ENCODE peak calls at places on chromosomes 13 and 19, in ten cellular contexts. D, O, S, K, C, V, A, E, I and L are unnamed samples.

GRCh38 chr19:41083516-41083915 is 4.7 kb upstream of the CYP2A13 start:
- DNase-seq in D (no peak), O (no peak), S (no peak), K (no peak), C (no peak), V (peak; percentile 93), A (no peak), E (no peak), I (no peak), L (no peak)

GRCh38 chr13:27106144-27106543 is 65.5 kb downstream of the USP12 start:
- DNase-seq in D (no peak), O (no peak), S (no peak), K (no peak), C (no peak), V (no peak), A (no peak), E (no peak), I (no peak), L (no peak)

GRCh38 chr19:50067575-50067974 is 41.8 kb downstream of the ZNF473 start:
- DNase-seq in D (no peak), O (no peak), S (no peak), K (no peak), C (no peak), V (no peak), A (no peak), E (no peak), I (no peak), L (no peak)

GRCh38 chr13:51113186-51113881 is 2.3 kb upstream of the C13orf42 start:
- DNase-seq in D (no peak), O (no peak), S (no peak), K (no peak), C (no peak), V (no peak), A (no peak), E (no peak), I (no peak), L (no peak)

GRCh38 chr13:31638577-31638976 is 100.7 kb upstream of the RXFP2 start:
- DNase-seq in D (no peak), O (no peak), S (no peak), K (peak; percentile 60), C (no peak), V (peak; percentile 32), A (peak; percentile 65), E (no peak), I (no peak), L (no peak)

GRCh38 chr13:79810018-79810417 is 329.1 kb downstream of the NDFIP2 start:
- DNase-seq in D (no peak), O (no peak), S (no peak), K (no peak), C (no peak), V (no peak), A (no peak), E (no peak), I (no peak), L (no peak)

GRCh38 chr13:31068119-31068423 is 93.6 kb downstream of the HSPH1 start:
- DNase-seq in D (no peak), O (no peak), S (no peak), K (no peak), C (no peak), V (no peak), A (no peak), E (no peak), I (no peak), L (no peak)

GRCh38 chr13:67574320-67575233 is 344.4 kb upstream of the PCDH9 start:
- DNase-seq in D (no peak), O (no peak), S (no peak), K (peak; percentile 85), C (no peak), V (peak; percentile 51), A (peak; percentile 54), E (no peak), I (no peak), L (no peak)

GRCh38 chr13:41019027-41019487 is at the start of gene ELF1:
- DNase-seq in D (peak; percentile 35), O (no peak), S (no peak), K (peak; percentile 65), C (peak; percentile 59), V (peak; percentile 78), A (peak; percentile 52), E (peak; percentile 40), I (no peak), L (no peak)

GRCh38 chr19:1469200-1469935 is 9.6 kb downstream of the C19orf25 start:
- DNase-seq in D (no peak), O (no peak), S (no peak), K (no peak), C (no peak), V (peak; percentile 45), A (no peak), E (no peak), I (peak; percentile 34), L (no peak)

GRCh38 chr19:55637534-55637933 is 3.3 kb upstream of the ZNF580 start:
- DNase-seq in D (no peak), O (no peak), S (no peak), K (no peak), C (no peak), V (no peak), A (no peak), E (no peak), I (no peak), L (no peak)

GRCh38 chr19:36093687-36094086 is 17.3 kb upstream of the OVOL3 start:
- DNase-seq in D (no peak), O (peak; percentile 61), S (no peak), K (no peak), C (no peak), V (no peak), A (no peak), E (no peak), I (no peak), L (no peak)

GRCh38 chr13:50685491-50685890 is 158.0 kb downstream of the DLEU7 start:
- DNase-seq in D (peak; percentile 44), O (peak; percentile 69), S (no peak), K (peak; percentile 67), C (peak; percentile 32), V (peak; percentile 30), A (no peak), E (no peak), I (no peak), L (peak; percentile 43)

GRCh38 chr19:51016798-51017683 is 2.5 kb downstream of the KLK10 start:
- DNase-seq in D (peak; percentile 94), O (peak; percentile 85), S (no peak), K (peak; percentile 33), C (peak; percentile 81), V (peak; percentile 95), A (peak; percentile 16), E (peak; percentile 12), I (peak; percentile 84), L (peak; percentile 74)

GRCh38 chr13:114031631-114032030 is 57.8 kb upstream of the C13orf46 start:
- DNase-seq in D (no peak), O (no peak), S (no peak), K (no peak), C (no peak), V (no peak), A (no peak), E (no peak), I (no peak), L (no peak)

GRCh38 chr13:114027826-114028225 is 54.0 kb upstream of the C13orf46 start:
- DNase-seq in D (no peak), O (no peak), S (no peak), K (no peak), C (no peak), V (no peak), A (no peak), E (no peak), I (no peak), L (no peak)

GRCh38 chr13:114030666-114031610 is 57.1 kb upstream of the C13orf46 start:
- DNase-seq in D (no peak), O (no peak), S (no peak), K (no peak), C (no peak), V (no peak), A (no peak), E (no peak), I (peak; percentile 17), L (no peak)

GRCh38 chr13:114032121-114032799 is 58.4 kb upstream of the C13orf46 start:
- DNase-seq in D (no peak), O (no peak), S (no peak), K (peak; percentile 86), C (no peak), V (no peak), A (peak; percentile 75), E (no peak), I (no peak), L (no peak)

GRCh38 chr13:114029866-114030625 is 56.2 kb upstream of the C13orf46 start:
- DNase-seq in D (no peak), O (no peak), S (no peak), K (peak; percentile 53), C (no peak), V (no peak), A (no peak), E (no peak), I (peak; percentile 51), L (no peak)
- TF ChIP-seq CTCF in D (no peak), O (no peak), S (no peak), K (no peak), C (no peak), V (no peak), A (no peak), E (no peak), I (no peak), L (no peak)

DNA sequence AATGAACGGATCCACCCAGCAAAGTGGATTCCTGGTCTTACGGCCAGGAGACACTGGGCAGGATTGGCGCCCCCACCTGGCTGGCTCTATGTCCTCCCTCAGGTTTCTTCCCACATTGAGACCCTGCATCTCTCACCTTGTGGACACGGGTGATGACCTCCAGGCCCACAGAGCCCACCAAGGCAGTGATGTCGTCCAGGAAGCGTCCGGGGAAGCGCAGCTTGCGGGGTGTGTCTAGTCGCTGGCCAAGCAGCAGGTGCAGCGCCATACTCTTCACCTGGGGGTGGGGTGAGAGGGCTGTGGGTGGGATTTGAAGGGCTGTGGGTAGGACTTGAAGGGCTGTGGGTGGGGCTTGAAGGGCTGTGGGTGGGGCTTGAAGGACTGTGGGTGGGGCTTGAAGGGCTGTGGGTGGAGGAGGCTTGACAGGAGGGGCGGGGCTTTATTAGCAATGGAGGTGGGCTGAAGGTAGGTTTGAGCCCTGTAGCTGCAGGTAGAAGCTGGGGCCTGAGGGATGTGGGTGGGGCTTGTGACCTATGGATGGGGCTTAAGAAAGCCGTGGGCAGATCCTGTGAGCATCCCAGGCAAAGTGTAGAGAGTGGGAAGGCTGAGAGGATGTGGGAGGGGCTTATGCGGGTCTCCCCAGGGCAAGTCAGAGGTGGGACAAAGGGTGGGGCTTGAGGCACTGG is 12.1 kb upstream of the ANGPTL8 start:
- DNase-seq in D (peak; percentile 95), O (no peak), S (no peak), K (peak; percentile 13), C (no peak), V (peak; percentile 42), A (no peak), E (no peak), I (no peak), L (no peak)
- TF ChIP-seq CTCF in D (peak; percentile 81), O (no peak), S (no peak), K (peak; percentile 32), C (no peak), V (peak; percentile 75), A (no peak), E (no peak), I (no peak), L (no peak)

GRCh38 chr13:102555914-102556553 is 40.8 kb upstream of the TPP2 start:
- DNase-seq in D (peak; percentile 74), O (no peak), S (no peak), K (peak; percentile 66), C (no peak), V (peak; percentile 56), A (peak; percentile 26), E (no peak), I (no peak), L (peak; percentile 9)
- TF ChIP-seq CTCF in D (peak; percentile 71), O (peak; percentile 52), S (peak; percentile 52), K (peak; percentile 65), C (peak; percentile 42), V (peak; percentile 61), A (peak; percentile 47), E (peak; percentile 53), I (peak; percentile 57), L (peak; percentile 31)

GRCh38 chr19:19386373-19386869 is 19.1 kb upstream of the GATAD2A start:
- DNase-seq in D (peak; percentile 52), O (no peak), S (no peak), K (no peak), C (no peak), V (no peak), A (no peak), E (no peak), I (no peak), L (no peak)
- TF ChIP-seq CTCF in D (peak; percentile 43), O (no peak), S (no peak), K (peak; percentile 40), C (no peak), V (peak; percentile 38), A (peak; percentile 28), E (no peak), I (no peak), L (peak; percentile 32)